ENCODE peak calls at places on chromosomes 2 and 18, in seven cellular contexts. Y is endothelial cell of umbilical vein, C is body of pancreas, A is IMR-90, R is esophagus squamous epithelium, T is tibial nerve, W is HCT116. F is an unnamed sample.
A peak's percentile ranks its signal among the peaks of the same experiment; 100 is the strongest.

GRCh38 chr2:197388866-197389587 is 45.8 kb downstream of the SF3B1 start:
- DNase-seq in W (no peak), Y (no peak), C (no peak), T (no peak), R (no peak), A (no peak), F (no peak)

GRCh38 chr2:75560768-75561565 is at the start of gene EVA1A:
- DNase-seq in R (no peak), T (no peak), A (peak; percentile 81), Y (peak; percentile 85), W (no peak), C (peak; percentile 90), F (no peak)

GRCh38 chr2:24272161-24272802 is 88.1 kb downstream of the ITSN2 start:
- DNase-seq in T (no peak), R (no peak), Y (peak; percentile 49), A (no peak), W (no peak), C (no peak), F (no peak)

GRCh38 chr2:196399736-196400691 is 228.6 kb upstream of the STK17B start:
- DNase-seq in Y (peak; percentile 97), R (no peak), T (no peak), A (peak; percentile 94), C (no peak), W (peak; percentile 40), F (no peak)

GRCh38 chr2:206979922-206980321 is 40.6 kb downstream of the CPO start:
- DNase-seq in W (no peak), C (no peak), Y (no peak), A (no peak), R (no peak), T (no peak), F (no peak)

GRCh38 chr2:131030478-131030971 is 62.7 kb downstream of the FAM168B start:
- DNase-seq in C (no peak), W (no peak), Y (no peak), R (no peak), T (no peak), A (no peak), F (no peak)

GRCh38 chr2:11044201-11044600 is 111.1 kb upstream of the SLC66A3 start:
- DNase-seq in A (no peak), Y (no peak), R (no peak), C (no peak), W (no peak), T (no peak), F (no peak)

GRCh38 chr2:145760781-145761649 is 1241.1 kb upstream of the ZEB2 start:
- DNase-seq in Y (peak; percentile 93), A (peak; percentile 79), C (peak; percentile 23), T (no peak), R (no peak), W (no peak), F (no peak)

GRCh38 chr2:16335606-16335930 is 330.1 kb downstream of the CYRIA start:
- DNase-seq in T (no peak), R (no peak), W (no peak), Y (no peak), A (no peak), C (no peak), F (no peak)

GRCh38 chr2:101341421-101341820 is 32.9 kb upstream of the RNF149 start:
- DNase-seq in T (no peak), A (no peak), R (no peak), Y (no peak), W (no peak), C (no peak), F (no peak)

GRCh38 chr18:46622451-46622850 is 34.6 kb downstream of the LOXHD1 start:
- DNase-seq in A (no peak), W (no peak), Y (no peak), C (no peak), T (no peak), R (no peak), F (no peak)

GRCh38 chr2:111687911-111688310 is 196.1 kb downstream of the ANAPC1 start:
- DNase-seq in R (no peak), A (no peak), Y (no peak), T (no peak), W (no peak), C (no peak), F (no peak)

GRCh38 chr18:50729986-50730385 is 89.8 kb downstream of the MRO start:
- DNase-seq in A (no peak), C (no peak), R (no peak), W (no peak), T (no peak), Y (no peak), F (no peak)

GRCh38 chr2:80168801-80169200 is 135.8 kb downstream of the LRRTM1 start:
- DNase-seq in Y (no peak), C (no peak), R (no peak), A (no peak), W (no peak), T (no peak), F (no peak)

GRCh38 chr2:47650001-47650535 is 132.9 kb upstream of the MSH6 start:
- DNase-seq in C (no peak), W (no peak), Y (no peak), R (no peak), T (no peak), A (no peak), F (no peak)

DNA sequence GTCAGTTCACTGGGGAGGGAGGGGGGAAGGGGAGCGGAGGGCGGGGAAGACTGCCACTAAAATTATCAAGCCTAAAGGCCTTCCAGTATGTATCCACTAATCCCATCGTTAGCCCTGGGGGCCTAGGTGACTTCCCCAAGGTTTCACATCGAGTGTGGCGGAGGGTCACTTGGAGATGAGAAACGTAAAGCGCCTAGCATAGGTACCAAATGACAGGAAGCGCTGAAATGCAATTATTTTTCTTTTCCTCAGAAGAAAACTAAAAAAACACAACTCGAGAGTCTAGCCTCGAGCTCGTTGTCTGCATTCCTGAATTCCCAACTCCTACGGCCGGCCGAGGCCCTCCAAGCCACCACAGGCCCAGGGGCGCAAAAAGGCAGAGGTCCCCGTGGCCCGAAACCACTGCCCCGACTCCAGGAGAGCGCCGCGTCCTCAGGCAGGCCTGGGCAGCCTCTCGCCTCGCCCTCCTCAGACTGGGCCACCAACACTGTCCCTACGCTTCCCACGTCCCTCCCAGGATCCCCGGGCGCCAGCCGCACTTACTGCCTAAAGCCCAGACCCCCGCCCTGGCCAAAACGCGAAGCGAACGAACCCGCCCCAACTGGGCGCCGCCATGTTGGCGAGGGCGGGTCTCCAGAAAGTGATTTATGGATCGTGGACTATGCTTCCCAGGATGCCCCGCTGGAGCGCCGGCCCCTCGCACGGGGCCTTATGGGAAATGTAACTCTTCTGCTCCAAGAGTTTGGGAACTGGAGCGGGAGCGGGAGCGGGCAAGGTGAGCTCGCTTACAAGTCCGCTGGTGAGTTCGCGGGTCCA is at the start of gene USP40:
- DNase-seq in W (peak; percentile 85), A (peak; percentile 90), T (peak; percentile 61), Y (peak; percentile 92), R (peak; percentile 33), C (peak; percentile 92), F (peak; percentile 89)
- TF ChIP-seq POLR2A in W (peak; percentile 81), A (peak; percentile 94), T (peak; percentile 58), Y (peak; percentile 98), R (peak; percentile 11), C (peak; percentile 97), F (peak; percentile 78)

GRCh38 chr18:55856679-55857078 is 268.7 kb upstream of the TCF4 start:
- DNase-seq in T (no peak), A (no peak), R (no peak), W (no peak), Y (no peak), C (no peak), F (no peak)

GRCh38 chr18:55857961-55858360 is 270.0 kb upstream of the TCF4 start:
- DNase-seq in A (no peak), C (no peak), Y (no peak), W (no peak), T (no peak), R (no peak), F (no peak)

GRCh38 chr18:55858661-55859111 is 270.7 kb upstream of the TCF4 start:
- DNase-seq in T (no peak), R (no peak), C (no peak), W (no peak), Y (no peak), A (no peak), F (no peak)

GRCh38 chr18:55856191-55856590 is 268.2 kb upstream of the TCF4 start:
- DNase-seq in W (no peak), C (no peak), Y (peak; percentile 64), T (no peak), R (no peak), A (peak; percentile 90), F (no peak)

GRCh38 chr18:55857409-55857808 is 269.4 kb upstream of the TCF4 start:
- DNase-seq in Y (no peak), W (no peak), R (no peak), C (no peak), A (no peak), T (no peak), F (no peak)
- H3K4me1 ChIP-seq in Y (peaks cover 10% of the 10 kb centered on the region), W (no peaks in the 10 kb centered on the region), R (peaks cover 5% of the 10 kb centered on the region), C (no peaks in the 10 kb centered on the region), A (no peaks in the 10 kb centered on the region), T (no peaks in the 10 kb centered on the region), F (no peaks in the 10 kb centered on the region)

GRCh38 chr2:26768759-26769500 is 4.8 kb downstream of the SLC35F6 start:
- DNase-seq in W (peak; percentile 82), R (peak; percentile 30), A (no peak), C (peak; percentile 43), Y (peak; percentile 24), T (peak; percentile 66), F (peak; percentile 84)
- TF ChIP-seq POLR2A in W (no peak), R (no peak), A (no peak), C (no peak), Y (no peak), T (peak; percentile 46), F (no peak)

GRCh38 chr2:182366625-182367024 is 60.2 kb downstream of the PDE1A start:
- DNase-seq in T (no peak), R (no peak), Y (no peak), A (peak; percentile 75), W (no peak), C (no peak), F (no peak)

GRCh38 chr2:182368446-182368845 is 58.4 kb downstream of the PDE1A start:
- DNase-seq in R (no peak), Y (no peak), A (peak; percentile 49), T (no peak), W (no peak), C (no peak), F (peak; percentile 18)

GRCh38 chr2:182365855-182366254 is 61.0 kb downstream of the PDE1A start:
- DNase-seq in W (no peak), R (no peak), A (no peak), T (no peak), Y (no peak), C (no peak), F (no peak)

GRCh38 chr2:182367401-182367800 is 59.4 kb downstream of the PDE1A start:
- DNase-seq in A (no peak), C (no peak), W (no peak), R (no peak), Y (no peak), T (no peak), F (no peak)

GRCh38 chr2:182368996-182369395 is 57.8 kb downstream of the PDE1A start:
- DNase-seq in T (no peak), W (no peak), C (no peak), A (no peak), R (no peak), Y (no peak), F (no peak)
- H3K4me1 ChIP-seq in T (no peaks in the 10 kb centered on the region), W (peaks cover 15% of the 10 kb centered on the region), C (no peaks in the 10 kb centered on the region), A (peaks cover 6% of the 10 kb centered on the region), R (peaks cover 23% of the 10 kb centered on the region), Y (peaks cover 19% of the 10 kb centered on the region), F (peaks cover 4% of the 10 kb centered on the region)

GRCh38 chr2:233354500-233354924 is 218 bp downstream of the DGKD start:
- DNase-seq in Y (no peak), A (no peak), C (no peak), T (no peak), R (no peak), W (no peak), F (no peak)
- TF ChIP-seq POLR2A in Y (peak; percentile 43), A (peak; percentile 61), C (no peak), T (no peak), R (no peak), W (peak; percentile 53), F (peak; percentile 19)